ENCODE peak calls at places on chromosome 3, in seven cellular contexts. Y is HCT116, D is K562, R is SK-N-SH, A is GM12878, X is HepG2, E is H1. L is an unnamed sample.

GRCh38 chr3:11613319-11613718 is 30.4 kb downstream of the VGLL4 start:
- DNase-seq in A (no peak), E (no peak), Y (no peak), D (no peak), X (no peak), R (no peak), L (no peak)

GRCh38 chr3:8712045-8712870 is 21.3 kb upstream of the CAV3 start:
- DNase-seq in Y (no peak), A (no peak), E (no peak), X (no peak), D (no peak), R (no peak), L (no peak)

GRCh38 chr3:179100652-179101051 is 29.0 kb upstream of the ZMAT3 start:
- DNase-seq in Y (no peak), R (no peak), A (no peak), D (peak; percentile 84), X (no peak), E (no peak), L (no peak)

GRCh38 chr3:57173687-57174086 is 8.5 kb upstream of the IL17RD start:
- DNase-seq in D (no peak), R (no peak), X (no peak), E (no peak), Y (no peak), A (no peak), L (no peak)

GRCh38 chr3:130425484-130425883 is 80.0 kb downstream of the COL6A5 start:
- DNase-seq in X (no peak), R (no peak), A (no peak), E (no peak), Y (no peak), D (no peak), L (no peak)

GRCh38 chr3:37941608-37942540 is 48.7 kb upstream of the VILL start:
- DNase-seq in R (no peak), A (no peak), D (no peak), E (no peak), Y (no peak), X (no peak), L (no peak)

GRCh38 chr3:46675426-46675825 is 18.1 kb downstream of the ALS2CL start:
- DNase-seq in Y (no peak), R (no peak), X (no peak), A (no peak), D (no peak), E (no peak), L (no peak)

GRCh38 chr3:151003024-151003771 is 30.7 kb upstream of the CLRN1 start:
- DNase-seq in Y (no peak), X (peak; percentile 34), D (no peak), A (no peak), E (no peak), R (no peak), L (no peak)

GRCh38 chr3:155664922-155665695 is 79.8 kb downstream of the PLCH1 start:
- DNase-seq in Y (peak; percentile 38), X (peak; percentile 65), A (no peak), R (no peak), D (peak; percentile 24), E (no peak), L (no peak)

GRCh38 chr3:59820352-59820934 is 770.6 kb upstream of the CFAP20DC start:
- DNase-seq in X (no peak), A (no peak), D (no peak), E (no peak), Y (no peak), R (no peak), L (no peak)

GRCh38 chr3:177932346-177932745 is 603.9 kb upstream of the KCNMB2 start:
- DNase-seq in R (no peak), A (no peak), Y (no peak), X (no peak), E (no peak), D (no peak), L (no peak)

GRCh38 chr3:56075089-56075488 is 393.2 kb downstream of the ERC2 start:
- DNase-seq in E (no peak), R (no peak), X (no peak), Y (no peak), A (no peak), D (no peak), L (no peak)

GRCh38 chr3:66037330-66037985 is 1.3 kb downstream of the MAGI1 start:
- DNase-seq in A (no peak), R (peak; percentile 57), D (peak; percentile 3), E (peak; percentile 39), X (peak; percentile 68), Y (no peak), L (peak; percentile 58)

GRCh38 chr3:177460100-177460499 is 262.8 kb upstream of the TBL1XR1 start:
- DNase-seq in R (no peak), X (no peak), D (no peak), E (no peak), Y (no peak), A (no peak), L (peak; percentile 15)

GRCh38 chr3:52406791-52407510 is 38.0 kb downstream of the SEMA3G start:
- DNase-seq in R (no peak), A (no peak), Y (no peak), D (no peak), X (no peak), E (no peak), L (no peak)

GRCh38 chr3:160986060-160986459 is 119.1 kb downstream of the B3GALNT1 start:
- DNase-seq in E (no peak), Y (no peak), D (no peak), R (no peak), X (no peak), A (no peak), L (no peak)

GRCh38 chr3:115646027-115646690 is 22.8 kb downstream of the GAP43 start:
- DNase-seq in E (no peak), R (no peak), D (no peak), X (no peak), A (no peak), Y (no peak), L (no peak)

GRCh38 chr3:184380627-184381260 is 890 bp downstream of the CHRD start:
- DNase-seq in E (no peak), Y (no peak), R (no peak), X (no peak), D (no peak), A (no peak), L (no peak)

GRCh38 chr3:44999782-45000181 is 23.7 kb downstream of the EXOSC7 start:
- DNase-seq in E (no peak), R (no peak), Y (no peak), X (no peak), A (no peak), D (no peak), L (no peak)

GRCh38 chr3:184801241-184801640 is 10.7 kb upstream of the VPS8 start:
- DNase-seq in A (no peak), E (no peak), Y (no peak), D (no peak), R (no peak), X (no peak), L (no peak)

GRCh38 chr3:25354071-25354470 is 74.0 kb upstream of the RARB start:
- DNase-seq in E (no peak), Y (no peak), R (no peak), A (no peak), X (no peak), D (no peak), L (no peak)

GRCh38 chr3:170418422-170419300 is at the start of gene CLDN11:
- DNase-seq in E (no peak), R (peak; percentile 91), D (no peak), Y (no peak), X (no peak), A (no peak), L (no peak)
- TF ChIP-seq YY1 in E (no peak), R (no peak), D (no peak), Y (no peak), X (no peak), A (no peak), L (no peak)

GRCh38 chr3:16264708-16265454 is at the start of the genes DPH3 and OXNAD1:
- DNase-seq in X (peak; percentile 98), D (peak; percentile 100), Y (peak; percentile 99), R (peak; percentile 93), A (peak; percentile 95), E (peak; percentile 96), L (peak; percentile 99)

GRCh38 chr3:16264174-16264707 is 502 bp downstream of the DPH3 start:
- DNase-seq in E (no peak), X (no peak), Y (no peak), R (no peak), A (no peak), D (no peak), L (no peak)

GRCh38 chr3:16270855-16271254 is 5.8 kb downstream of the OXNAD1 start:
- DNase-seq in X (no peak), E (no peak), A (no peak), R (no peak), D (no peak), Y (no peak), L (no peak)

GRCh38 chr3:16265455-16265786 is 409 bp downstream of the OXNAD1 start:
- DNase-seq in R (no peak), A (no peak), E (no peak), X (no peak), D (no peak), Y (no peak), L (no peak)

DNA sequence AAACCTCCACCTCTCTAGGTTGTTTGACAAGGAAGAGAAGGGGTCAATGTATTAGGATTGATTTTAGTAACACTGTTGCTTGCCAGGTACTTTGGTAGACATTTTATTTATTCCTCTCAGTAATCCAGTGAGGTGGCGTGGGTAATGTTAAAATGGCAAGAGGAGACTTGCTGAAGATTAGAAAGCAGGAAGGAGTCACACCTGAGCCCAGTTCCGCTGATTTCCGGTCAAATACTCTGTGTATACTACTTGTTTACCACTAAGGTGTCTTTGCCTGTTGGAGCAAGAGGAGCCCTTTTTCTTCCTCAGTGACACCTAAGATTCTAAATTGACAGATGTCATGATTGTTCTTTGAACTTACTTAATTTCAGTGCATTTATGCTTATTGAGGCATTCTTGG is 1.7 kb downstream of the OXNAD1 start:
- DNase-seq in Y (no peak), X (no peak), A (no peak), E (no peak), R (no peak), D (peak; percentile 41), L (no peak)
- H3K9ac ChIP-seq in Y (no peak overlapping the region), X (peak overlapping the region; percentile 95), A (no peak overlapping the region), E (no peak overlapping the region), R (no peak overlapping the region), D (peak overlapping the region; percentile 70), L (no peak overlapping the region)

GRCh38 chr3:29333520-29333919 is 52.6 kb downstream of the RBMS3 start:
- DNase-seq in A (no peak), Y (no peak), R (no peak), D (no peak), X (no peak), E (no peak), L (no peak)

GRCh38 chr3:29335438-29335837 is 54.6 kb downstream of the RBMS3 start:
- DNase-seq in X (no peak), E (no peak), Y (peak; percentile 15), D (no peak), A (no peak), R (peak; percentile 10), L (no peak)

GRCh38 chr3:29335921-29336320 is 55.0 kb downstream of the RBMS3 start:
- DNase-seq in X (no peak), E (no peak), A (no peak), D (no peak), Y (no peak), R (no peak), L (no peak)

GRCh38 chr3:29331830-29332637 is 51.2 kb downstream of the RBMS3 start:
- DNase-seq in D (no peak), R (no peak), Y (no peak), E (no peak), X (no peak), A (no peak), L (no peak)

GRCh38 chr3:29334652-29335189 is 53.9 kb downstream of the RBMS3 start:
- DNase-seq in E (no peak), D (no peak), X (no peak), Y (no peak), R (no peak), A (no peak), L (no peak)
- H3K4me1 ChIP-seq in E (no peaks in the 10 kb centered on the region), D (no peaks in the 10 kb centered on the region), X (no peaks in the 10 kb centered on the region), Y (no peaks in the 10 kb centered on the region), R (peaks cover 89% of the 10 kb centered on the region), A (no peaks in the 10 kb centered on the region), L (no peaks in the 10 kb centered on the region)

GRCh38 chr3:62051506-62051905 is 321.8 kb downstream of the FEZF2 start:
- DNase-seq in R (peak; percentile 13), E (no peak), Y (peak; percentile 27), A (no peak), D (peak; percentile 15), X (peak; percentile 16), L (peak; percentile 18)
- TF ChIP-seq YY1 in R (no peak), E (no peak), Y (no peak), A (no peak), D (no peak), X (no peak), L (no peak)

L was measured in NT2/D1.